ENCODE peak calls at places on chromosomes 2 and 18, in nine cellular contexts. One of them, this sample, is unnamed.
A peak's percentile ranks its signal among the peaks of the same experiment; 100 is the strongest.

GRCh38 chr18:35095983-35096676 is 54.9 kb downstream of the MAPRE2 start:
- DNase-seq in SW 1271: no peak
- DNase-seq in GM23338: no peak
- DNase-seq in amniotic epithelial cell: peak; percentile 84
- DNase-seq in neural progenitor cell: no peak
- DNase-seq in amygdala: no peak
- DNase-seq in mesendoderm: no peak
- DNase-seq in left lobe of liver: no peak
- DNase-seq in RCC 7860: no peak
- DNase-seq in this sample: no peak

GRCh38 chr2:206936456-206937222 is 2.7 kb upstream of the CPO start:
- DNase-seq in mesendoderm: no peak
- DNase-seq in RCC 7860: peak; percentile 20
- DNase-seq in amniotic epithelial cell: peak; percentile 34
- DNase-seq in neural progenitor cell: no peak
- DNase-seq in SW 1271: no peak
- DNase-seq in left lobe of liver: no peak
- DNase-seq in GM23338: no peak
- DNase-seq in amygdala: no peak
- DNase-seq in this sample: no peak

GRCh38 chr2:217790195-217790594 is 212.6 kb downstream of the TNS1 start:
- DNase-seq in mesendoderm: peak; percentile 66
- DNase-seq in neural progenitor cell: no peak
- DNase-seq in SW 1271: no peak
- DNase-seq in GM23338: peak; percentile 41
- DNase-seq in amniotic epithelial cell: no peak
- DNase-seq in left lobe of liver: no peak
- DNase-seq in amygdala: no peak
- DNase-seq in RCC 7860: no peak
- DNase-seq in this sample: no peak

GRCh38 chr2:65370387-65371093 is 61.9 kb downstream of the SPRED2 start:
- DNase-seq in RCC 7860: peak; percentile 31
- DNase-seq in GM23338: no peak
- DNase-seq in neural progenitor cell: no peak
- DNase-seq in mesendoderm: no peak
- DNase-seq in amniotic epithelial cell: no peak
- DNase-seq in SW 1271: no peak
- DNase-seq in amygdala: no peak
- DNase-seq in left lobe of liver: no peak
- DNase-seq in this sample: no peak

GRCh38 chr18:57107141-57107832 is 39.6 kb upstream of the BOD1L2 start:
- DNase-seq in GM23338: peak; percentile 51
- DNase-seq in amygdala: no peak
- DNase-seq in neural progenitor cell: peak; percentile 58
- DNase-seq in amniotic epithelial cell: peak; percentile 8
- DNase-seq in RCC 7860: peak; percentile 14
- DNase-seq in mesendoderm: peak; percentile 43
- DNase-seq in left lobe of liver: no peak
- DNase-seq in SW 1271: no peak
- DNase-seq in this sample: no peak

GRCh38 chr2:110865188-110865587 is 132.8 kb downstream of the ACOXL start:
- DNase-seq in GM23338: no peak
- DNase-seq in amniotic epithelial cell: no peak
- DNase-seq in mesendoderm: no peak
- DNase-seq in SW 1271: no peak
- DNase-seq in amygdala: no peak
- DNase-seq in neural progenitor cell: no peak
- DNase-seq in RCC 7860: no peak
- DNase-seq in left lobe of liver: no peak
- DNase-seq in this sample: no peak

GRCh38 chr2:200127852-200128251 is 172.5 kb downstream of the MAIP1 start:
- DNase-seq in neural progenitor cell: no peak
- DNase-seq in RCC 7860: no peak
- DNase-seq in amygdala: no peak
- DNase-seq in GM23338: no peak
- DNase-seq in mesendoderm: no peak
- DNase-seq in SW 1271: no peak
- DNase-seq in left lobe of liver: no peak
- DNase-seq in amniotic epithelial cell: peak; percentile 75
- DNase-seq in this sample: no peak

GRCh38 chr2:12089496-12089895 is 343.1 kb downstream of the LPIN1 start:
- DNase-seq in RCC 7860: no peak
- DNase-seq in amygdala: no peak
- DNase-seq in GM23338: no peak
- DNase-seq in SW 1271: no peak
- DNase-seq in amniotic epithelial cell: no peak
- DNase-seq in left lobe of liver: no peak
- DNase-seq in mesendoderm: no peak
- DNase-seq in neural progenitor cell: no peak
- DNase-seq in this sample: no peak

GRCh38 chr18:76208632-76209308 is 286.3 kb downstream of the ZNF516 start:
- DNase-seq in amygdala: no peak
- DNase-seq in SW 1271: no peak
- DNase-seq in neural progenitor cell: peak; percentile 27
- DNase-seq in mesendoderm: peak; percentile 3
- DNase-seq in left lobe of liver: no peak
- DNase-seq in RCC 7860: no peak
- DNase-seq in GM23338: peak; percentile 8
- DNase-seq in amniotic epithelial cell: no peak
- DNase-seq in this sample: no peak

GRCh38 chr2:240452471-240453256 is 17.2 kb downstream of the GPC1 start:
- DNase-seq in mesendoderm: peak; percentile 50
- DNase-seq in SW 1271: peak; percentile 34
- DNase-seq in left lobe of liver: peak; percentile 79
- DNase-seq in GM23338: peak; percentile 72
- DNase-seq in amygdala: peak; percentile 49
- DNase-seq in RCC 7860: peak; percentile 31
- DNase-seq in amniotic epithelial cell: peak; percentile 23
- DNase-seq in neural progenitor cell: peak; percentile 91
- DNase-seq in this sample: peak; percentile 88

GRCh38 chr18:76620326-76620813 is 125.3 kb upstream of the ZNF516 start:
- DNase-seq in GM23338: peak; percentile 86
- DNase-seq in neural progenitor cell: peak; percentile 87
- DNase-seq in amygdala: peak; percentile 40
- DNase-seq in SW 1271: no peak
- DNase-seq in RCC 7860: no peak
- DNase-seq in amniotic epithelial cell: peak; percentile 76
- DNase-seq in left lobe of liver: no peak
- DNase-seq in mesendoderm: peak; percentile 90
- DNase-seq in this sample: peak; percentile 82

GRCh38 chr2:27278010-27278409 is 2.8 kb downstream of the DNAJC5G start:
- DNase-seq in left lobe of liver: no peak
- DNase-seq in mesendoderm: no peak
- DNase-seq in amniotic epithelial cell: no peak
- DNase-seq in amygdala: no peak
- DNase-seq in RCC 7860: no peak
- DNase-seq in neural progenitor cell: no peak
- DNase-seq in SW 1271: no peak
- DNase-seq in GM23338: no peak
- DNase-seq in this sample: no peak